ENCODE peak calls at places on chromosomes 11 and 22, in eight cellular contexts. One of them, this sample, is unnamed.

GRCh38 chr11:102320679-102321078 is 3.4 kb downstream of the BIRC3 start:
- DNase-seq in NB4: no peak
- DNase-seq in A549: no peak
- DNase-seq in mammary epithelial cell: no peak
- DNase-seq in left ventricle myocardium inferior: no peak
- DNase-seq in psoas muscle: no peak
- DNase-seq in AG09309: no peak
- DNase-seq in left lung: no peak
- DNase-seq in this sample: no peak

GRCh38 chr22:45155050-45155840 is 8.5 kb upstream of the NUP50 start:
- DNase-seq in A549: no peak
- DNase-seq in mammary epithelial cell: no peak
- DNase-seq in psoas muscle: no peak
- DNase-seq in AG09309: peak
- DNase-seq in NB4: no peak
- DNase-seq in left lung: no peak
- DNase-seq in left ventricle myocardium inferior: no peak
- DNase-seq in this sample: no peak

GRCh38 chr11:102256251-102256650 is 61.0 kb upstream of the BIRC3 start:
- DNase-seq in left lung: no peak
- DNase-seq in A549: no peak
- DNase-seq in mammary epithelial cell: peak
- DNase-seq in psoas muscle: no peak
- DNase-seq in AG09309: no peak
- DNase-seq in NB4: no peak
- DNase-seq in left ventricle myocardium inferior: no peak
- DNase-seq in this sample: no peak

GRCh38 chr11:96393753-96394348 is 4.0 kb downstream of the JRKL start:
- DNase-seq in left ventricle myocardium inferior: no peak
- DNase-seq in left lung: no peak
- DNase-seq in AG09309: no peak
- DNase-seq in A549: peak
- DNase-seq in mammary epithelial cell: peak
- DNase-seq in NB4: peak
- DNase-seq in psoas muscle: no peak
- DNase-seq in this sample: peak

GRCh38 chr11:70682760-70683159 is 284.4 kb downstream of the CTTN start:
- DNase-seq in psoas muscle: no peak
- DNase-seq in left ventricle myocardium inferior: no peak
- DNase-seq in NB4: no peak
- DNase-seq in A549: no peak
- DNase-seq in left lung: no peak
- DNase-seq in AG09309: no peak
- DNase-seq in mammary epithelial cell: no peak
- DNase-seq in this sample: no peak

GRCh38 chr11:115217726-115218311 is 286.4 kb downstream of the CADM1 start:
- DNase-seq in A549: no peak
- DNase-seq in AG09309: no peak
- DNase-seq in NB4: no peak
- DNase-seq in left lung: no peak
- DNase-seq in mammary epithelial cell: no peak
- DNase-seq in left ventricle myocardium inferior: no peak
- DNase-seq in psoas muscle: no peak
- DNase-seq in this sample: no peak

GRCh38 chr11:65132988-65133700 is 1.2 kb downstream of the SYVN1 start:
- DNase-seq in A549: peak
- DNase-seq in psoas muscle: no peak
- DNase-seq in AG09309: no peak
- DNase-seq in left ventricle myocardium inferior: no peak
- DNase-seq in NB4: peak
- DNase-seq in left lung: peak
- DNase-seq in mammary epithelial cell: peak
- DNase-seq in this sample: no peak

GRCh38 chr22:32712644-32713355 is 88.7 kb upstream of the TIMP3 start:
- DNase-seq in left lung: no peak
- DNase-seq in NB4: no peak
- DNase-seq in AG09309: no peak
- DNase-seq in mammary epithelial cell: no peak
- DNase-seq in left ventricle myocardium inferior: no peak
- DNase-seq in A549: no peak
- DNase-seq in psoas muscle: no peak
- DNase-seq in this sample: no peak

GRCh38 chr11:67316882-67317364 is 13.6 kb downstream of the SSH3 start:
- DNase-seq in A549: no peak
- DNase-seq in mammary epithelial cell: peak
- DNase-seq in psoas muscle: no peak
- DNase-seq in left ventricle myocardium inferior: no peak
- DNase-seq in NB4: no peak
- DNase-seq in AG09309: no peak
- DNase-seq in left lung: no peak
- DNase-seq in this sample: peak

GRCh38 chr11:96051820-96052219 is 127.9 kb upstream of the MTMR2 start:
- DNase-seq in AG09309: no peak
- DNase-seq in NB4: no peak
- DNase-seq in A549: no peak
- DNase-seq in mammary epithelial cell: peak
- DNase-seq in left ventricle myocardium inferior: no peak
- DNase-seq in psoas muscle: no peak
- DNase-seq in left lung: no peak
- DNase-seq in this sample: no peak

GRCh38 chr11:11155962-11156815 is 196.9 kb downstream of the CSNK2A3 start:
- DNase-seq in psoas muscle: no peak
- DNase-seq in left ventricle myocardium inferior: no peak
- DNase-seq in AG09309: no peak
- DNase-seq in left lung: no peak
- DNase-seq in NB4: peak
- DNase-seq in A549: peak
- DNase-seq in mammary epithelial cell: no peak
- DNase-seq in this sample: no peak

GRCh38 chr22:28332410-28332809 is 347.2 kb downstream of the TTC28 start:
- DNase-seq in mammary epithelial cell: no peak
- DNase-seq in left ventricle myocardium inferior: no peak
- DNase-seq in left lung: no peak
- DNase-seq in AG09309: no peak
- DNase-seq in psoas muscle: no peak
- DNase-seq in NB4: no peak
- DNase-seq in A549: no peak
- DNase-seq in this sample: no peak

GRCh38 chr11:66979336-66979980 is 4.4 kb downstream of the C11orf86 start:
- DNase-seq in NB4: no peak
- DNase-seq in left lung: no peak
- DNase-seq in AG09309: no peak
- DNase-seq in left ventricle myocardium inferior: no peak
- DNase-seq in A549: no peak
- DNase-seq in psoas muscle: no peak
- DNase-seq in mammary epithelial cell: no peak
- DNase-seq in this sample: no peak

GRCh38 chr22:36415415-36416168 is 27.8 kb upstream of the MYH9 start:
- DNase-seq in left lung: no peak
- DNase-seq in left ventricle myocardium inferior: no peak
- DNase-seq in mammary epithelial cell: no peak
- DNase-seq in NB4: no peak
- DNase-seq in AG09309: no peak
- DNase-seq in A549: peak
- DNase-seq in psoas muscle: no peak
- DNase-seq in this sample: no peak

GRCh38 chr11:65891180-65892136 is 985 bp downstream of the CCDC85B start:
- DNase-seq in NB4: peak
- DNase-seq in A549: peak
- DNase-seq in mammary epithelial cell: no peak
- DNase-seq in left lung: no peak
- DNase-seq in psoas muscle: peak
- DNase-seq in left ventricle myocardium inferior: peak
- DNase-seq in AG09309: no peak
- DNase-seq in this sample: no peak

GRCh38 chr22:33896801-33897620 is 23.3 kb downstream of the LARGE1 start:
- DNase-seq in NB4: peak
- DNase-seq in AG09309: no peak
- DNase-seq in mammary epithelial cell: no peak
- DNase-seq in A549: no peak
- DNase-seq in left lung: no peak
- DNase-seq in psoas muscle: no peak
- DNase-seq in left ventricle myocardium inferior: no peak
- DNase-seq in this sample: no peak

GRCh38 chr11:108593910-108594434 is 404 bp upstream of the EXPH5 start:
- DNase-seq in mammary epithelial cell: no peak
- DNase-seq in NB4: no peak
- DNase-seq in left lung: no peak
- DNase-seq in A549: no peak
- DNase-seq in AG09309: no peak
- DNase-seq in left ventricle myocardium inferior: no peak
- DNase-seq in psoas muscle: no peak
- DNase-seq in this sample: no peak

GRCh38 chr11:108592591-108593213 is 866 bp downstream of the EXPH5 start:
- DNase-seq in left ventricle myocardium inferior: peak
- DNase-seq in mammary epithelial cell: peak
- DNase-seq in psoas muscle: no peak
- DNase-seq in NB4: peak
- DNase-seq in AG09309: no peak
- DNase-seq in A549: no peak
- DNase-seq in left lung: no peak
- DNase-seq in this sample: no peak

GRCh38 chr11:108589136-108589535 is 4.4 kb downstream of the EXPH5 start:
- DNase-seq in left ventricle myocardium inferior: no peak
- DNase-seq in A549: no peak
- DNase-seq in left lung: no peak
- DNase-seq in NB4: no peak
- DNase-seq in psoas muscle: no peak
- DNase-seq in AG09309: no peak
- DNase-seq in mammary epithelial cell: no peak
- DNase-seq in this sample: no peak

GRCh38 chr11:108593214-108593909 is at the start of gene EXPH5:
- DNase-seq in left ventricle myocardium inferior: peak
- DNase-seq in left lung: peak
- DNase-seq in A549: peak
- DNase-seq in mammary epithelial cell: peak
- DNase-seq in AG09309: no peak
- DNase-seq in psoas muscle: peak
- DNase-seq in NB4: peak
- DNase-seq in this sample: peak

GRCh38 chr11:108591893-108592292 is 1.7 kb downstream of the EXPH5 start:
- DNase-seq in A549: no peak
- DNase-seq in psoas muscle: no peak
- DNase-seq in left lung: no peak
- DNase-seq in AG09309: no peak
- DNase-seq in left ventricle myocardium inferior: no peak
- DNase-seq in mammary epithelial cell: no peak
- DNase-seq in NB4: no peak
- DNase-seq in this sample: no peak
- H3K4me3 ChIP-seq in A549: no peak
- H3K4me3 ChIP-seq in psoas muscle: no peak
- H3K4me3 ChIP-seq in left lung: peak
- H3K4me3 ChIP-seq in AG09309: no peak
- H3K4me3 ChIP-seq in left ventricle myocardium inferior: no peak
- H3K4me3 ChIP-seq in mammary epithelial cell: peak
- H3K4me3 ChIP-seq in NB4: no peak
- H3K4me3 ChIP-seq in this sample: no peak

DNA sequence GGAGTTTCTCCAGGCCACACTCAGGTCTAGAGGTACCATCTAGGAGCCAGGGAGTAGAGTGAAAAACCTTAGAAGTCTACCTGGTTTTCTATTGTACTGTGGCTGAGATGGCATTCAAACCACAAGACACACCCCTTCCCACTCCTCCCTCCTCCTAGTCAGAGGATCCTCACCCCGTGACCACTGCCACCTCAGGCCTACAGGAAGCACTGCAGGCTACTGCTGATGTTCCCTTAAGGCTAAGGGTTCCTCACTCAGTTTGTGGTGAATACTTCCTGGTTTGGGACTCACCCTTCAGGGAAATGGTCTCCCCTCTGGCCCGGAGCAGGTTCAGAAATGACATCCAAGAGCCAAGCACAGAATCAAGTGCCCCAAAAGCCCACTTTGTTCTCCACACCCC is 1293.9 kb downstream of the JRKL start:
- DNase-seq in mammary epithelial cell: peak
- DNase-seq in psoas muscle: no peak
- DNase-seq in left lung: no peak
- DNase-seq in NB4: peak
- DNase-seq in left ventricle myocardium inferior: no peak
- DNase-seq in AG09309: no peak
- DNase-seq in A549: peak
- DNase-seq in this sample: no peak
- TF ChIP-seq CTCF in mammary epithelial cell: peak
- TF ChIP-seq CTCF in psoas muscle: no peak
- TF ChIP-seq CTCF in left lung: no peak
- TF ChIP-seq CTCF in NB4: peak
- TF ChIP-seq CTCF in left ventricle myocardium inferior: no peak
- TF ChIP-seq CTCF in AG09309: no peak
- TF ChIP-seq CTCF in A549: no peak
- TF ChIP-seq CTCF in this sample: no peak

DNA sequence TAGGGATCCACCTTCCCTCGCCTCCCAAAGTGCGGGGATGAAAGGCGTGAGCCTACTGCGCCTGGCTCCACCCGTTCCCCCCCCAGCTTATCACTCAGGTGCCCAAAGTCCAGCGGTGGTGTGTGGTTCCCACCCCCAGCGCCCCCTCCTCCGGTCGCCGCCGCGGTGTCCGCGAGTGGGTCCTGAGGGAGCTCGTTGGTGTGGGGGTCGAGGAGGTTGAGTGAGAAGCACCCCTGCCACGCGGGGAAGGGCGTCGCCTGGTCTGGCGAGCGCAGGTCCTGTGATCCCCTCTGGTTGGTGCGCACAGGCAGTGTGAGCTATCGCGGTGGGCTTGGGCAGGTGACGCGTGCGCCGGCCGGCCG is 3900.6 kb upstream of the OR11H1 start:
- DNase-seq in A549: no peak
- DNase-seq in NB4: peak
- DNase-seq in left lung: no peak
- DNase-seq in AG09309: no peak
- DNase-seq in mammary epithelial cell: no peak
- DNase-seq in left ventricle myocardium inferior: no peak
- DNase-seq in psoas muscle: no peak
- DNase-seq in this sample: no peak
- H3K4me3 ChIP-seq in A549: no peak
- H3K4me3 ChIP-seq in NB4: no peak
- H3K4me3 ChIP-seq in left lung: no peak
- H3K4me3 ChIP-seq in AG09309: no peak
- H3K4me3 ChIP-seq in mammary epithelial cell: no peak
- H3K4me3 ChIP-seq in left ventricle myocardium inferior: no peak
- H3K4me3 ChIP-seq in psoas muscle: no peak
- H3K4me3 ChIP-seq in this sample: no peak

GRCh38 chr22:38230108-38230825 is 28.5 kb downstream of the MAFF start:
- DNase-seq in psoas muscle: no peak
- DNase-seq in left lung: peak
- DNase-seq in AG09309: no peak
- DNase-seq in mammary epithelial cell: no peak
- DNase-seq in A549: peak
- DNase-seq in NB4: peak
- DNase-seq in left ventricle myocardium inferior: peak
- DNase-seq in this sample: no peak
- TF ChIP-seq CTCF in psoas muscle: peak
- TF ChIP-seq CTCF in left lung: no peak
- TF ChIP-seq CTCF in AG09309: peak
- TF ChIP-seq CTCF in mammary epithelial cell: peak
- TF ChIP-seq CTCF in A549: no peak
- TF ChIP-seq CTCF in NB4: peak
- TF ChIP-seq CTCF in left ventricle myocardium inferior: peak
- TF ChIP-seq CTCF in this sample: peak

This sample was measured in astrocyte of the cerebellum.